ENCODE peak calls at places on chromosomes 5 and 9, in ten cellular contexts. K is GDM1, P is spleen, D is left lung, V is osteocyte, X is B cell, F is cardiac fibroblast, C is foreskin fibroblast, R is kidney glomerular epithelial cell, M is ecto neural progenitor cell. H is an unnamed sample.

GRCh38 chr5:61275841-61276240 is 56.2 kb upstream of the ZSWIM6 start:
- DNase-seq in K (peak), P (peak), D (peak), V (no peak), X (no peak), F (peak), C (peak), R (no peak), M (no peak), H (peak)

GRCh38 chr9:86613943-86614342 is 259.7 kb upstream of the TUT7 start:
- DNase-seq in K (no peak), P (no peak), D (no peak), V (peak), X (no peak), F (no peak), C (no peak), R (no peak), M (no peak), H (no peak)

GRCh38 chr9:93667006-93667405 is 90.6 kb downstream of the PHF2 start:
- DNase-seq in K (no peak), P (peak), D (peak), V (no peak), X (peak), F (no peak), C (no peak), R (no peak), M (peak), H (peak)

GRCh38 chr9:6829027-6829426 is 71.3 kb downstream of the KDM4C start:
- DNase-seq in K (no peak), P (no peak), D (no peak), V (no peak), X (no peak), F (no peak), C (no peak), R (no peak), M (no peak), H (no peak)

GRCh38 chr5:96121362-96121761 is 159.7 kb upstream of the ELL2 start:
- DNase-seq in K (no peak), P (no peak), D (no peak), V (no peak), X (no peak), F (no peak), C (no peak), R (no peak), M (no peak), H (no peak)

GRCh38 chr5:10486511-10487344 is 45.0 kb downstream of the ROPN1L start:
- DNase-seq in K (no peak), P (peak), D (no peak), V (no peak), X (no peak), F (no peak), C (no peak), R (no peak), M (no peak), H (no peak)

GRCh38 chr9:115164511-115164974 is 46.6 kb upstream of the TNC start:
- DNase-seq in K (no peak), P (no peak), D (peak), V (no peak), X (no peak), F (peak), C (peak), R (peak), M (no peak), H (no peak)

GRCh38 chr9:129071526-129072131 is 9.3 kb upstream of the DOLPP1 start:
- DNase-seq in K (no peak), P (no peak), D (no peak), V (no peak), X (no peak), F (no peak), C (no peak), R (no peak), M (no peak), H (no peak)

GRCh38 chr9:36136894-36137391 is 410 bp downstream of the GLIPR2 start:
- DNase-seq in K (no peak), P (no peak), D (no peak), V (no peak), X (no peak), F (no peak), C (no peak), R (no peak), M (peak), H (no peak)

GRCh38 chr5:138011991-138012390 is 20.9 kb downstream of the FAM13B start:
- DNase-seq in K (no peak), P (no peak), D (no peak), V (no peak), X (no peak), F (no peak), C (no peak), R (no peak), M (no peak), H (no peak)

GRCh38 chr5:179346401-179346800 is 1.1 kb upstream of the ADAMTS2 start:
- DNase-seq in K (no peak), P (peak), D (no peak), V (no peak), X (no peak), F (peak), C (no peak), R (no peak), M (no peak), H (no peak)

GRCh38 chr5:114361724-114362196 is at the start of gene KCNN2:
- DNase-seq in K (no peak), P (peak), D (peak), V (peak), X (no peak), F (peak), C (peak), R (peak), M (peak), H (peak)

GRCh38 chr9:105302728-105303127 is 58.3 kb downstream of the SLC44A1 start:
- DNase-seq in K (no peak), P (no peak), D (no peak), V (no peak), X (no peak), F (no peak), C (no peak), R (no peak), M (no peak), H (no peak)

GRCh38 chr9:93121316-93122241 is 12.5 kb downstream of the NINJ1 start:
- DNase-seq in K (no peak), P (peak), D (peak), V (no peak), X (no peak), F (no peak), C (no peak), R (no peak), M (no peak), H (peak)

GRCh38 chr9:90300901-90301688 is 341.5 kb downstream of the DIRAS2 start:
- DNase-seq in K (no peak), P (no peak), D (no peak), V (peak), X (no peak), F (peak), C (peak), R (peak), M (no peak), H (peak)

GRCh38 chr9:122180633-122181032 is 20.9 kb downstream of the MORN5 start:
- DNase-seq in K (no peak), P (no peak), D (no peak), V (no peak), X (no peak), F (peak), C (peak), R (peak), M (no peak), H (no peak)

GRCh38 chr5:10521466-10522223 is 42.2 kb upstream of the ANKRD33B start:
- DNase-seq in K (no peak), P (no peak), D (no peak), V (no peak), X (no peak), F (no peak), C (no peak), R (no peak), M (no peak), H (no peak)

GRCh38 chr9:98708103-98708932 is 417 bp downstream of the GABBR2 start:
- DNase-seq in K (no peak), P (no peak), D (no peak), V (no peak), X (no peak), F (no peak), C (no peak), R (no peak), M (peak), H (no peak)

GRCh38 chr9:33244150-33244784 is 4.3 kb downstream of the SPINK4 start:
- DNase-seq in K (no peak), P (peak), D (no peak), V (no peak), X (no peak), F (no peak), C (no peak), R (no peak), M (no peak), H (no peak)

GRCh38 chr9:117000196-117000723 is 313.2 kb downstream of the TRIM32 start:
- DNase-seq in K (no peak), P (no peak), D (no peak), V (no peak), X (no peak), F (no peak), C (no peak), R (peak), M (no peak), H (no peak)

GRCh38 chr9:129716091-129716490 is 36.8 kb downstream of the PTGES start:
- DNase-seq in K (no peak), P (no peak), D (no peak), V (no peak), X (no peak), F (peak), C (no peak), R (no peak), M (no peak), H (no peak)

GRCh38 chr5:167065784-167066183 is 1225.7 kb upstream of the WWC1 start:
- DNase-seq in K (no peak), P (no peak), D (no peak), V (no peak), X (no peak), F (no peak), C (no peak), R (no peak), M (no peak), H (no peak)

GRCh38 chr5:171701138-171701537 is 84.5 kb upstream of the SMIM23 start:
- DNase-seq in K (no peak), P (no peak), D (no peak), V (no peak), X (no peak), F (no peak), C (no peak), R (no peak), M (no peak), H (no peak)

GRCh38 chr9:103545260-103545659 is 548.8 kb upstream of the SMC2 start:
- DNase-seq in K (no peak), P (no peak), D (no peak), V (no peak), X (no peak), F (no peak), C (no peak), R (no peak), M (no peak), H (no peak)

GRCh38 chr5:8700222-8700621 is 831.3 kb downstream of the MTRR start:
- DNase-seq in K (no peak), P (no peak), D (no peak), V (no peak), X (no peak), F (no peak), C (peak), R (no peak), M (no peak), H (no peak)

GRCh38 chr5:169467382-169467781 is 116.2 kb upstream of the SPDL1 start:
- DNase-seq in K (no peak), P (no peak), D (no peak), V (no peak), X (no peak), F (no peak), C (no peak), R (no peak), M (no peak), H (no peak)